ENCODE peak calls at places on chromosome 3, in ten cellular contexts. Q is GM20000; C is astrocyte of the spinal cord; Z is cardiac fibroblast; D is psoas muscle; E is transverse colon; M is fibroblast of pulmonary artery; P is CD8-positive, alpha-beta T cell; W is lower lobe of right lung; T is choroid plexus epithelial cell. G is an unnamed sample.

GRCh38 chr3:48662140-48662752 is 440 bp downstream of the CELSR3 start:
- DNase-seq in P (no peak), E (no peak), W (no peak), C (no peak), Q (no peak), Z (no peak), M (no peak), D (no peak), T (no peak), G (no peak)

GRCh38 chr3:53194218-53195065 is 33.4 kb downstream of the PRKCD start:
- DNase-seq in Z (peak), W (no peak), Q (no peak), C (peak), T (peak), P (no peak), E (no peak), D (peak), M (peak), G (no peak)

GRCh38 chr3:54188176-54188791 is 65.9 kb downstream of the CACNA2D3 start:
- DNase-seq in Q (peak), D (peak), T (peak), E (peak), P (peak), C (peak), M (peak), Z (peak), W (no peak), G (peak)

GRCh38 chr3:190566043-190566933 is 52.4 kb downstream of the IL1RAP start:
- DNase-seq in Z (peak), T (peak), C (peak), D (peak), P (no peak), M (peak), E (peak), Q (no peak), W (peak), G (no peak)

GRCh38 chr3:143585720-143586456 is 262.4 kb downstream of the SLC9A9 start:
- DNase-seq in Z (no peak), P (no peak), Q (peak), C (no peak), W (no peak), T (peak), E (no peak), M (peak), D (no peak), G (no peak)

GRCh38 chr3:108055931-108056330 is 34.9 kb downstream of the CD47 start:
- DNase-seq in Q (no peak), P (no peak), W (no peak), C (no peak), E (no peak), M (no peak), Z (no peak), D (no peak), T (no peak), G (no peak)

GRCh38 chr3:151593923-151594322 is 133.1 kb upstream of the IGSF10 start:
- DNase-seq in Z (peak), T (peak), C (peak), D (no peak), E (no peak), Q (no peak), W (no peak), M (no peak), P (no peak), G (no peak)

GRCh38 chr3:74787008-74787407 is 172.5 kb upstream of the CNTN3 start:
- DNase-seq in E (no peak), P (no peak), C (no peak), W (no peak), Z (no peak), T (no peak), M (no peak), Q (no peak), D (no peak), G (no peak)

GRCh38 chr3:123576119-123576518 is 8.7 kb downstream of the HACD2 start:
- DNase-seq in W (no peak), Z (peak), P (no peak), C (peak), E (no peak), Q (peak), D (no peak), T (peak), M (peak), G (no peak)

GRCh38 chr3:140794507-140794906 is 116.6 kb downstream of the TRIM42 start:
- DNase-seq in Z (no peak), E (no peak), M (no peak), Q (no peak), D (no peak), W (no peak), C (no peak), T (no peak), P (no peak), G (no peak)

GRCh38 chr3:87336761-87337160 is 60.4 kb upstream of the POU1F1 start:
- DNase-seq in C (no peak), T (no peak), E (no peak), W (no peak), P (no peak), Z (no peak), Q (no peak), M (no peak), D (no peak), G (no peak)

GRCh38 chr3:163328680-163329079 is 1749.6 kb downstream of the SI start:
- DNase-seq in Q (no peak), E (no peak), P (no peak), T (no peak), W (no peak), Z (no peak), D (no peak), M (no peak), C (no peak), G (no peak)

GRCh38 chr3:195900426-195901355 is 7.7 kb downstream of the TNK2 start:
- DNase-seq in M (peak), T (no peak), P (peak), Q (peak), C (peak), D (peak), W (peak), E (peak), Z (no peak), G (no peak)

GRCh38 chr3:158272071-158272470 is 162.2 kb downstream of the RSRC1 start:
- DNase-seq in Z (no peak), D (no peak), T (no peak), P (no peak), E (no peak), M (no peak), W (no peak), Q (no peak), C (no peak), G (no peak)

GRCh38 chr3:5185093-5185673 is 2.3 kb upstream of the EDEM1 start:
- DNase-seq in T (no peak), W (no peak), Z (no peak), P (no peak), Q (no peak), D (no peak), M (no peak), C (no peak), E (no peak), G (no peak)

GRCh38 chr3:166471074-166471753 is 634.0 kb upstream of the BCHE start:
- DNase-seq in C (no peak), T (no peak), Z (no peak), Q (no peak), E (no peak), D (no peak), M (no peak), W (no peak), P (no peak), G (no peak)

DNA sequence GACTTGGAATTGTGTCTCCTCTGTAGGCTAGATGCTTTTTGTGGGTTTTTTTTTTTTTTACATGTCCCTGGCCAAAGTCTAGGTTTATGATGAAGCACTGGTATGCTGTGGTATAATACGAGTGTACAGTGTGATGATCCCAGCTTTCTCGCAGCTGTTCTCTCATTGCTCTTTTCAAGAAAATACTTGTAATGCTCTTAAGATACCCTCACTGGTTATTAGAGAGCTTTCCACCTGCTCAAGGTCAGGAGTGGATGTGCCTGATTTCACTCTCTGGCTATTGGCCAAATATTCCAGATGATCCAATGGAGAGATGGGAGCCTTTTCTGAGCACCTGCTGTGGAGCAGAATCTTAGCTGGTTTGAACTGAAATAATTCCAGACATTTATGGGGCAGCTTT is 215.1 kb downstream of the MYRIP start:
- DNase-seq in C (no peak), T (no peak), D (no peak), Z (no peak), Q (no peak), E (no peak), M (no peak), P (no peak), W (no peak), G (no peak)
- TF ChIP-seq CTCF in C (no peak), T (no peak), D (no peak), Z (no peak), Q (no peak), E (no peak), M (no peak), P (no peak), W (no peak), G (no peak)

DNA sequence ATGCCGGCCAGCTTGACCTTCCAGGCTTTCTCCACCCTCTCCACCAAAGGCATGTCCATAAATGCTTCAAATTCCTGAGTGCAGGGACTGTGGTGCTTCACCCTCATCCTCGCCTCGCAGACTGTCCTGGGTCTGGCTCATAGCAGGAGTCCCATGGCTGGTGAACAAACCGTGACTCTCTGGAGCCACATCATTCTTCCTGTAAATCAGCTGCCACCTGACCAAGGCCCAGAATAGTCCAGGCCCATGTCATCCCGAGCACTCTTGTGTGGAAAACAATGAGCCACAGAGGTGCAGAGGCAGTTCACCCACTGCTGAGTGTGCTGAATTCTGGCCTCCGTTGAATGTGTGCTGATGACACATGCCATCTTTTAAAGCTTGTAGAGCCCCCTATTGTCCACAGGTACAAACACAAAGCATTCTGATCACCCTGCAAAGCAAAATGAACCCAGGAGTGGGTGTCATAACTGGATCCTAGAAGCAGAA is 68.6 kb downstream of the ABHD5 start:
- DNase-seq in W (no peak), Q (peak), D (peak), T (peak), E (no peak), Z (peak), M (peak), C (peak), P (no peak), G (no peak)
- TF ChIP-seq CTCF in W (no peak), Q (no peak), D (no peak), T (peak), E (no peak), Z (peak), M (peak), C (peak), P (no peak), G (no peak)

DNA sequence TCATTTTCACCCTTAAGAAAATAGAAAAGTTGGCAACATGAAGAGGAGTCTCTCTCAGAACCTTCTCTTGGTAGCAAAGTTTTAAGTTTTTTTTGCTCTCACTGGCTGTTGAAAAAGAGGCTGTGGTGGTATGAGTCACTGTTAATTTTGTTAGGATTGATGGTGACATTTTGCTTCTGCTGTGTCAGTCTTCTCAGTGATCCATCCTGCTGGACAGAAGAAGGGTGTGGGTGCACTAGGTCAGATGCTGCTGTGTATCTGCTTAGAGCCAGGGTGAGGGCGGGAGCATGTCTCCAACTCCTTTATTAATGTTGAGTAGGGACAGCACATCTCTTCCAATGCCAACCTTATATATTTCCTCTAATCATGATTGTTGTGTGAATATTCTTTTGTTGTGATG is 369.5 kb downstream of the FEZF2 start:
- DNase-seq in M (no peak), Z (no peak), Q (no peak), T (no peak), C (no peak), E (no peak), W (no peak), D (no peak), P (no peak), G (no peak)
- TF ChIP-seq CTCF in M (no peak), Z (no peak), Q (no peak), T (no peak), C (no peak), E (no peak), W (no peak), D (no peak), P (no peak), G (no peak)

DNA sequence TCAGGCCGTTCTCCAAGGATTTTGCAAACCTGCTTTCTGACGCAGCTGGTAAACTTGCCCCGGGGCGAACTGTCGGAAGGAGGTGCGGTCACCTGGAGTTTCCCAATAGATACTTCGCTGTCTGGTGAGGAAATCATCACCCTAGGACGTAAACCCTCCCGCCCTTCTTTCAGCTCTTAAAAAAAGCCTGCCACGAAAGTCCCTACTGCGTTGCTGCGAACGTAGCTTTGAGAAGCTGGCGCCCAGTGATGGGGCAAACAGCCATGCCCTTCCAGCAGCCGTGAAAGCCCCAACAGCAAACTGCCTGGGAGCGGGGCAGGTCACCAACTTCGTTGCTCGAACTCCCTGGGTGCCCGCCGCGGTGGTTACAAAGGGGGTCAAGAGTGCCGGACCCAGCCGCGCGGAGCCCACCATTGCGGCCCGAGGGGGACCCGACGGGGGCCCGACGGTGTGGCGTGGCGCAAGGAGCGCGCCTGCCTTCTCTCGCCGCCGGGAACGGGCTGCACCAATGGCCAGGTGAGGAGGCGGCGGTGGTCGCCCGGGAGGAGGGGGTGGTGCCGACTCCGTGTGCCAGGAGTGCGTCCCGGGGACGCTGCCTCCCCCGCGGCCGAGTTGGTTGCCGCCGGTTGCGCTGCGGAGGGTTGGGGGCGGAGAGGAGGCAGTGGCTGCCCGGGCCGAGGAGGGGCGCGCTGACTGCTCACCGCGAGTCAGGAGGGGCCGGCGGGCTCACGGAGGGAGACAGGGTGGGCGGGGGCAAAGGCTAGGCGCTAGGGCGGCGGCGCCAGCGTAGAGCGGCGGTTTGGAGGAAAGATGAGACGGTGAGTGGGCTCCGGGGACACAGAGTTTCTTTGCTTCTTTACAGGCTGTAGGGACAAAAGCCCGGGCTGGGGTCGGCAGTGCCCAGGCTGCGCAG is at the start of gene PHLDB2:
- DNase-seq in P (peak), D (peak), T (peak), M (peak), W (peak), E (peak), C (peak), Z (peak), Q (peak), G (peak)
- TF ChIP-seq CTCF in P (no peak), D (no peak), T (peak), M (peak), W (no peak), E (no peak), C (no peak), Z (no peak), Q (no peak), G (no peak)

DNA sequence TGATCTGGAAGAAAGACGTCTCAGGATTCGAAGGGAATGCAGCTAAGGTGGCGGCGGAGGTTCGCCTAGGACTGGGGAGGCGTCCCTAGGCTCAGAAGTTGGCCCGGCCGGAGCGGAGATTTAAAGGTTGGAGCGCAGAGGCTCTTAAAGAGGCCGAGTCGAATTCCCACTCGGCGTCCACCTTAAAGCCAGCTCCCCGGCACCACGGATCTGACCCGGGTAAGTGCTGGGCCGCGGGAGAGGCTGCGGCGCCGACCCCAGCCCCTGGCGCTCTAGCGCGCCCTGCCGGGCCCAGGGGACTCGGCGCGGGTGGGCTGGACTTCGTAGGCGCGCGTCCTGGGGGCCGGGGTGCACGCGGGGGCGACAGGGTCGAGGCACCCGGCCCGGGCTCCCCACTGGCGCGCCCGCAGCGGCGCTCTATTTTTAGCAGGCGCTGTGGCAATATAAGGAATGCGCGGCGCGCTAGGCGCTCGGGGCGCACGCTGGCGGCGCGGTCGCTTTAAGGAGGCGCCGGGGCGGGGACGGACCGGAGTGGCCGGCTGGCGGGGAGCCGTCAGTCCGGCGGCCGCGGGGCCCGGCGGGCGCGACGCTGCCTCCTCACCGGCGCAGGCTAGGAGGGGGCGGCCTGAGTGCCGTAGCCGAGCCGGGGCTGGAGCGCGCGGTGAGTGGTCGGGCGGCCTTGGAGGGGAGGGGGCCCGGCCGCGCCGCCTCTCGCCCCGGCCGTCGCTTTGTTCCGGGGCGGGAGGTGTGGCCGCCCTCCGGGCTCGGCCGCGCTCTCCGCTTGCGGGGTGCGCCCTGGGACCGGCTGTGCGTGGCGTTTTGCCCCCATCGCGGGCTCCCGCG is at the start of gene MRAS:
- DNase-seq in Q (peak), D (peak), P (no peak), E (peak), T (peak), W (peak), M (peak), C (peak), Z (peak), G (peak)
- TF ChIP-seq CTCF in Q (no peak), D (peak), P (peak), E (peak), T (peak), W (peak), M (no peak), C (peak), Z (no peak), G (peak)

GRCh38 chr3:33023176-33024136 is 72.0 kb downstream of the CCR4 start:
- DNase-seq in W (no peak), C (no peak), T (no peak), E (no peak), M (no peak), Q (no peak), Z (no peak), P (no peak), D (no peak), G (no peak)
- TF ChIP-seq CTCF in W (no peak), C (no peak), T (no peak), E (no peak), M (no peak), Q (no peak), Z (no peak), P (no peak), D (no peak), G (no peak)

G was measured in type B pancreatic cell.